ENCODE peak calls at places on chromosomes 6 and 20, in five cellular contexts. Y, W, F, I and U are unnamed samples.

GRCh38 chr6:151034825-151035781 is 169.6 kb downstream of the MTHFD1L start:
- DNase-seq in W (peak; percentile 18), I (no peak), Y (no peak), F (no peak), U (no peak)

GRCh38 chr20:49894073-49894470 is 21.3 kb downstream of the SPATA2 start:
- DNase-seq in I (no peak), F (no peak), Y (no peak), W (no peak), U (no peak)

GRCh38 chr6:157535354-157536217 is 154.6 kb downstream of the ZDHHC14 start:
- DNase-seq in W (no peak), F (no peak), I (peak; percentile 67), Y (peak; percentile 80), U (peak; percentile 91)

GRCh38 chr20:19757487-19757972 is 528 bp upstream of the RIN2 start:
- DNase-seq in F (peak; percentile 79), Y (peak; percentile 70), I (peak; percentile 86), W (peak; percentile 86), U (peak; percentile 65)

GRCh38 chr6:32208996-32209395 is 14.9 kb downstream of the NOTCH4 start:
- DNase-seq in I (no peak), W (no peak), Y (no peak), F (no peak), U (no peak)

GRCh38 chr20:53162251-53162835 is 190.2 kb downstream of the TSHZ2 start:
- DNase-seq in I (peak; percentile 68), W (peak; percentile 65), Y (peak; percentile 47), F (no peak), U (peak; percentile 75)

GRCh38 chr6:134727068-134727467 is 222.8 kb downstream of the ALDH8A1 start:
- DNase-seq in W (no peak), Y (peak; percentile 62), F (no peak), I (no peak), U (no peak)

GRCh38 chr6:119351005-119351394 is 1.4 kb upstream of the MAN1A1 start:
- DNase-seq in I (peak; percentile 58), W (no peak), F (no peak), Y (peak; percentile 63), U (peak; percentile 35)

GRCh38 chr6:36679043-36679821 is 718 bp downstream of the CDKN1A start:
- DNase-seq in W (peak; percentile 63), I (peak; percentile 71), Y (peak; percentile 63), F (peak; percentile 71), U (peak; percentile 56)

GRCh38 chr6:30556714-30556963 is 350 bp upstream of the GNL1 start:
- DNase-seq in I (no peak), Y (no peak), W (peak; percentile 95), F (peak; percentile 89), U (peak; percentile 88)

GRCh38 chr6:165049362-165049761 is 260.0 kb downstream of the C6orf118 start:
- DNase-seq in I (peak; percentile 42), F (peak; percentile 3), Y (no peak), W (peak; percentile 78), U (no peak)

GRCh38 chr20:41387433-41387832 is 20.8 kb upstream of the EMILIN3 start:
- DNase-seq in Y (no peak), F (no peak), I (no peak), W (peak; percentile 74), U (no peak)

GRCh38 chr6:35401514-35401913 is 50.6 kb upstream of the FANCE start:
- DNase-seq in Y (no peak), F (peak; percentile 66), I (no peak), W (no peak), U (peak; percentile 83)

GRCh38 chr6:112437053-112437452 is 89.9 kb downstream of the RFPL4B start:
- DNase-seq in Y (no peak), W (no peak), I (no peak), F (no peak), U (no peak)

GRCh38 chr6:56652994-56653393 is 10.3 kb upstream of the DST start:
- DNase-seq in F (no peak), Y (peak; percentile 83), W (no peak), I (peak; percentile 56), U (peak; percentile 89)

GRCh38 chr6:12637960-12638641 is 78.5 kb upstream of the PHACTR1 start:
- DNase-seq in I (peak; percentile 74), W (peak; percentile 76), Y (peak; percentile 31), F (peak; percentile 36), U (peak; percentile 68)

GRCh38 chr6:159754401-159754800 is 7.4 kb upstream of the ACAT2 start:
- DNase-seq in W (no peak), F (no peak), I (no peak), Y (no peak), U (no peak)

GRCh38 chr20:59153355-59153681 is 10.3 kb upstream of the ZNF831 start:
- DNase-seq in Y (no peak), I (no peak), F (no peak), W (no peak), U (no peak)

GRCh38 chr6:3162067-3162497 is 4.7 kb upstream of the TUBB2A start:
- DNase-seq in Y (no peak), I (peak; percentile 60), F (no peak), W (peak; percentile 38), U (no peak)
- H3K27ac ChIP-seq in Y (no peak overlapping the region), I (peak overlapping the region; percentile 5), F (peak overlapping the region; percentile 88), W (no peak overlapping the region), U (no peak overlapping the region)

GRCh38 chr6:28491984-28492317 is 23.6 kb downstream of the GPX6 start:
- DNase-seq in Y (no peak), F (no peak), I (no peak), W (no peak), U (no peak)

GRCh38 chr6:28490191-28490890 is 25.3 kb downstream of the GPX6 start:
- DNase-seq in W (peak; percentile 26), F (no peak), Y (peak; percentile 19), I (no peak), U (no peak)

GRCh38 chr6:28486988-28487742 is 28.4 kb downstream of the GPX6 start:
- DNase-seq in W (no peak), Y (no peak), I (no peak), F (no peak), U (no peak)

GRCh38 chr6:28488916-28489365 is 26.7 kb downstream of the GPX6 start:
- DNase-seq in F (peak; percentile 46), I (peak; percentile 75), W (peak; percentile 70), Y (peak; percentile 79), U (peak; percentile 46)

DNA sequence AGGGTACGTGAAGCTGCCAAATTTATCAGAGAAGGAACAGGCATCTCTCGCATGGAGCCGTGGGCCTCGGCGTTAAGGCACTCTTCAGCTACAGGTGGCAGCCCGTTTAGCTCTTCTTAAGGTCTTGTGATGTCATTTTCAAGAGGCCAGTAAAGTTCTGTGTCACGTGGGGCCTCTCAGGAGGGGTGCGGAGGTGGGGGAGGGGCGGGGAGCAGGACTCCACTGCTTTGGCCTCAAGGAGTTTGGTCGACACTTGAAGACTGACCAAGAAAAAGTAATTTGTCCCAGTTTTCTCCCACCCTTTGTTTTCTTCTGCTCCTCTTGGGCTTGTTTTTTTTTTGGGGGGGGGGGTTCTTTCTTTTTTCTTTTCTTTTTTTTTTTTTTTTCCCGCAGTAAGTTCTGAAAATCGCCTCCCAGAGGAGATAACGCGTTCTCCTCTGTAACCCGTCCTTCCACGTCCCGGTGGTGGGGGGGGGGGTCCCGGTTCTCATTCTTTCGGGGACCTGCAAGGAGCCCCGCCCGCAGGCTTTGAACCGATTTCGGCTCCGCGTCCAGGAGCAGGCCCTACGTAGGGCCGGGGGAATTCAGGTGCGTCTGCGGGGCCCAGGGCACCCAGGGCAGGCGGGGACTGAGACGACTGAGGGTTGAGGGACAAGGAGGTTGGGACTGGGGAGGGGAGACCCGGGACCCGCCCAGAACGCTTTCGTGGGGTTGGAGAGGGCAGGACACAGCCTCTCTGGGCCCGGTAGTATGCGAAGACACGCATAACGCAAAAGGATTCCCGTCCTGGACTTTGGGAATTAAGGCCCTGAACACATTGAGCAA is 26.0 kb downstream of the GPX6 start:
- DNase-seq in Y (peak; percentile 74), I (peak; percentile 79), F (peak; percentile 86), W (peak; percentile 90), U (no peak)
- H2AFZ ChIP-seq in Y (peak overlapping the region; percentile 92), I (peak overlapping the region; percentile 72), F (peak overlapping the region; percentile 86), W (peak overlapping the region; percentile 71), U (peak overlapping the region; percentile 96)

DNA sequence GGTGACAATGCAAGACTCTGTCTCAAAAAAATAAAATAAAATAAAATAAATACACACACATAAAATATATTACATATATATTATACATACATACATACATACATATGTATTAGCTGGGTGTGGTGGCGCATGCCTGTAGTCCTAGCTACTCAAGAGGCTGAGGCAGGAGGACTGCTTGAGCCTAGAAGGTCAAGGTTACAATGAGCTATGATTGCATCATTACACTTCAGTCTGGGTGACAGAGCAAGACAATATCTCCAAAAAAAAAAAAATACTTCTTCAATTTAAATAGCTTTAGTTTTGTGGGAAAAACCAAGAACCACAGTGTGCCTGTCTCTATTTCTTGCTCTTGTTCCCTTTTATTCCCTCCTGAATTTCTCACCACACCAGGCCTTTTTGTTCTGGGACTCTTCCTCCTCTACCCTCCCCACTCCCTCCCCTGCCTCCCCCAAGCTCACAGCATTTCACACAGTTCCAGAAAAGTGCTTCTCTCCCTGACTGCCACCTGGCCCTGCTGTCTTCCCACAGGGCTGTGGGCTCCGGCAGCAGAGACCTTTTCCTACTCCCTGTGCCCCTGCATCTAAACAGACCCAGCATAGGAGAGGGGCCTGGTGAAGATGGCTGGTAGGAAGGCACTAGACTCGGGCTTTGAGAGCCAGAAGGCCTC is 1.3 kb downstream of the C20orf203 start:
- DNase-seq in F (no peak), Y (no peak), I (no peak), W (no peak), U (no peak)
- H3K27ac ChIP-seq in F (no peak overlapping the region), Y (no peak overlapping the region), I (no peak overlapping the region), W (no peak overlapping the region), U (no peak overlapping the region)

DNA sequence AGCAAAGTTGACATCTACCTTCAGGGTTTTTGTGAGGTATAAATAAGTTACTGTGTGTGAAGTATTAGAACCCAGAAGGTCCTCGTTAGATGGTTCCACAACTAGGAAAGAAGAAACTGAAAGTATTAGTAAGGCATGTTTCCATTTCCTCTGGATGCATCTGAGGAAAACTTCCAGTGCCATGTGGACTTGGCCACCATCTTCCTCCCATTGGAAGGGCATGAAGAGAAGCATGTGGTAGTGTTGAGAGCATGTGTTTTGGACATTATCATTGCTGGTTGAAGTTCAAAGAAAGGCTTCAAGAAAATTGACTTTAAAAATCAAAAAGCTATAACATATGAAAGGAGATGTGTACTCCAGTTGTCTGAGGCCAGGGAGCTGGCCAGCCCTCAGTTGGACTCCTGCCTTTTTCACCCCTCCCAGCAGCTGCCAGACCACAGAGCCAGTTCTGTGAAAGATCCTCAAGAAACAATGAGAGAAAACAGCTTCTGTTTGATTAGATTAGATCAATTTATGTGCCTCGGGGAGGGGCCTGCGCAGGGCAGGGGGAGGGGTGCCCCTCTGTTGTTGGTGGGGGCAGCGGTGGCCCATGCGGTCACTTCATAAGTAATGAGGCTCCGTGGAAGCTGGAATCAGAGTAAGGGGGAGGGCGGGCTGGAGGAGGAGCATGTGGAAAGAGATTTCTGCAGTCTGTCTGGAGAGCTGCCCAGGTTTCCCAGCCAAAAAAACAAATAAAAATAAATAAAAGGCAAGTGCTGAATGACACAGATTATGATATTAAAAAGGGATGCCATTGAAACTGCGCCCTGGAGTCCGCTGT is 154.0 kb downstream of the JARID2 start:
- DNase-seq in W (peak; percentile 55), Y (peak; percentile 82), I (peak; percentile 84), F (no peak), U (no peak)
- H2AFZ ChIP-seq in W (no peak overlapping the region), Y (peak overlapping the region; percentile 2), I (no peak overlapping the region), F (no peak overlapping the region), U (no peak overlapping the region)